ENCODE peak calls at places on chromosomes 13 and 19, in six cellular contexts. T, U, B, V, D and A are unnamed samples.

GRCh38 chr19:5844456-5845433 is 5.2 kb upstream of the FUT6 start:
- DNase-seq in T (no peak), U (no peak), B (no peak), V (no peak), D (no peak), A (no peak)

GRCh38 chr19:7641288-7642276 is 4.7 kb downstream of the STXBP2 start:
- DNase-seq in T (no peak), U (no peak), B (no peak), V (no peak), D (no peak), A (no peak)

GRCh38 chr13:98504371-98504963 is 72.4 kb downstream of the STK24 start:
- DNase-seq in T (no peak), U (no peak), B (no peak), V (no peak), D (no peak), A (peak)

GRCh38 chr13:64591981-64592380 is 2638.2 kb downstream of the PCDH9 start:
- DNase-seq in T (no peak), U (no peak), B (no peak), V (no peak), D (peak), A (no peak)

GRCh38 chr19:28424662-28425430 is 788.1 kb downstream of the UQCRFS1 start:
- DNase-seq in T (no peak), U (no peak), B (no peak), V (no peak), D (no peak), A (no peak)

GRCh38 chr13:46403851-46404731 is 17.0 kb upstream of the RUBCNL start:
- DNase-seq in T (no peak), U (no peak), B (no peak), V (no peak), D (peak), A (no peak)

GRCh38 chr19:49064768-49065611 is at the start of gene NTF4:
- DNase-seq in T (no peak), U (no peak), B (no peak), V (no peak), D (no peak), A (no peak)

GRCh38 chr19:56115490-56115889 is 5.6 kb downstream of the ZNF787 start:
- DNase-seq in T (no peak), U (no peak), B (no peak), V (no peak), D (no peak), A (no peak)

GRCh38 chr19:3041756-3042517 is 12.9 kb upstream of the TLE2 start:
- DNase-seq in T (no peak), U (no peak), B (no peak), V (no peak), D (no peak), A (no peak)

GRCh38 chr13:91986771-91987515 is 588.5 kb downstream of the GPC5 start:
- DNase-seq in T (no peak), U (no peak), B (no peak), V (no peak), D (no peak), A (no peak)

GRCh38 chr13:32676242-32676641 is 90.0 kb downstream of the PDS5B start:
- DNase-seq in T (no peak), U (no peak), B (no peak), V (no peak), D (no peak), A (no peak)